ENCODE peak calls at places on chromosomes 16 and 17, in four cellular contexts. W is hepatocyte, H is ascending aorta, X is left lung. A is an unnamed sample.

GRCh38 chr16:31386157-31386984 is 6.8 kb upstream of the ITGAD start:
- DNase-seq in H (no peak), X (no peak), W (peak; percentile 34), A (no peak)

GRCh38 chr17:41777157-41777578 is 9.3 kb downstream of the JUP start:
- DNase-seq in H (no peak), X (no peak), W (no peak), A (no peak)

GRCh38 chr16:14172200-14172805 is 101.2 kb downstream of the MRTFB start:
- DNase-seq in W (peak; percentile 27), X (no peak), H (no peak), A (no peak)

GRCh38 chr16:46972971-46973456 is 460 bp downstream of the DNAJA2 start:
- DNase-seq in W (peak; percentile 63), X (peak; percentile 89), H (no peak), A (peak; percentile 26)

GRCh38 chr16:83994087-83994486 is 26.0 kb downstream of the NECAB2 start:
- DNase-seq in H (no peak), X (peak; percentile 68), W (no peak), A (no peak)

GRCh38 chr16:57299009-57299718 is 14.7 kb upstream of the PLLP start:
- DNase-seq in H (no peak), X (peak; percentile 45), W (peak; percentile 89), A (peak; percentile 80)

GRCh38 chr16:5041604-5042133 is 7.9 kb upstream of the NAGPA start:
- DNase-seq in H (no peak), X (no peak), W (peak; percentile 42), A (no peak)

GRCh38 chr17:58311429-58311894 is 17.1 kb downstream of the TSPOAP1 start:
- DNase-seq in X (no peak), H (no peak), W (no peak), A (peak; percentile 1)

GRCh38 chr17:62790554-62790953 is 17.6 kb downstream of the MARCHF10 start:
- DNase-seq in X (no peak), H (no peak), W (no peak), A (no peak)

GRCh38 chr17:63274156-63274555 is 171.9 kb downstream of the CYB561 start:
- DNase-seq in X (no peak), W (no peak), H (no peak), A (no peak)

GRCh38 chr17:42111901-42112551 is 488 bp downstream of the DHX58 start:
- DNase-seq in H (no peak), X (peak; percentile 74), W (no peak), A (peak; percentile 45)

GRCh38 chr16:83732536-83732935 is 75.2 kb upstream of the HSBP1 start:
- DNase-seq in X (no peak), W (no peak), H (no peak), A (no peak)

GRCh38 chr16:84182680-84183571 is 3.9 kb downstream of the TAF1C start:
- DNase-seq in X (no peak), H (no peak), W (no peak), A (no peak)

GRCh38 chr17:34375598-34375997 is 12.6 kb upstream of the CCL1 start:
- DNase-seq in X (no peak), H (no peak), W (no peak), A (no peak)

GRCh38 chr17:76716834-76717205 is 6.1 kb upstream of the MXRA7 start:
- DNase-seq in X (no peak), W (no peak), H (no peak), A (peak; percentile 39)

GRCh38 chr17:82247175-82247823 is 18.5 kb downstream of the SLC16A3 start:
- DNase-seq in X (peak; percentile 43), H (no peak), W (no peak), A (no peak)

DNA sequence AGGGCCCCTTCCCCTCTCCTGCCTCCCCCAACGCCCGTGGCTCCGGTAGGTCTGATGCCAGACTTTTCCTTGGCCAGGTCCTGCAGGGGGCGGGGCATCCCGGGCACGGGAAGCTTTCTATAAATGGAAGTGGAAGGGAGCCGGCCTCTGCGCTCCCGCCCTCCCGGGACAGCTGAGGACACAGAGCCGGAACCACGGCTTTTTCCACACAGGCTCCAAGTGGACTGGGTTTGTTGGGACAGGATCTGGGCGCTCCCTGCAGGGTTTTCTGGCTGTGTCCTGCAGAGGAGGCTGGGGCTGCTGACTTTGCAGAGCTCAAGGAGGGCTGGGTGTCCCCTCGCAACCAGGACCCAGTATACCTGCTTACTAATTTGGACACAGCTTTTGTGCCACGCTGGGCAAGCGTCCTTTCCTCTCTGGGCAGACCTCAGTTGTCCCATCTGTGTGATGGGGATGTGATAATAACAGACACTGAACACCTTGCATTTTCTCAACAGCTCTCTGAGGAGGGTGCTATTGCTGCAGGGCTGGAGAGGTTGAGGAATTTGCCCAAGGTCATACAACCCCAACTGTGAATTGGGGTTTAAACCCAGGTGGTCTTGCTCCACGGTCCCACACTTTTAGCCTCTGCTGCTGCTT is 1.8 kb downstream of the TNS4 start:
- DNase-seq in W (peak; percentile 87), H (peak; percentile 46), X (peak; percentile 90), A (peak; percentile 96)
- H3K4me3 ChIP-seq in W (no peak overlapping the region), H (peak overlapping the region; percentile 44), X (no peak overlapping the region), A (peak overlapping the region; percentile 31)

DNA sequence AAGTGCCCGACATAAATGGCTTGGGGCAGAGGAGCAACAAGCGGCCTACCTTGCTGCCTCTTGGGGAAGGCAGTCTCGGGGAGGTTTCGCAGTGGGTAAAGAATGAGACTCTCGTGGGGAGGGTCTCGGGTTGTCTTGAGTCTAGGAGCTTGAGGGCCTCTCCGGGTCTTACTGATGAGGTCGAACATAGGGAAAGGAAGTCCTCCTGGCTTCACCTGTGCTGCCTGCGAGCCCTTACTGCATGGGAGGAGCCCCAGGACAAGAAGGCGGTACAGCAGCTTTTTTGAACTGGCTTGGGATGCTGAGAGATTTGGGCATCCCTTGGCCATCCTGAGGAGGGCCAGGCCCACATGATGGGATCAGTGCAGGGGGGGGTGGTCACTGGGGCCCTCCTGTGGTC is 71.4 kb downstream of the SPECC1 start:
- DNase-seq in W (no peak), H (no peak), X (no peak), A (no peak)
- H3K4me1 ChIP-seq in W (no peaks in the 10 kb centered on the region), H (peaks cover 4% of the 10 kb centered on the region), X (no peaks in the 10 kb centered on the region), A (no peaks in the 10 kb centered on the region)

GRCh38 chr17:46029627-46030026 is 30.6 kb downstream of the STH start:
- DNase-seq in X (no peak), W (no peak), H (no peak), A (no peak)
- H3K36me3 ChIP-seq in X (peaks cover 91% of the 10 kb centered on the region), W (no peaks in the 10 kb centered on the region), H (peaks cover 45% of the 10 kb centered on the region), A (peaks cover 92% of the 10 kb centered on the region)

DNA sequence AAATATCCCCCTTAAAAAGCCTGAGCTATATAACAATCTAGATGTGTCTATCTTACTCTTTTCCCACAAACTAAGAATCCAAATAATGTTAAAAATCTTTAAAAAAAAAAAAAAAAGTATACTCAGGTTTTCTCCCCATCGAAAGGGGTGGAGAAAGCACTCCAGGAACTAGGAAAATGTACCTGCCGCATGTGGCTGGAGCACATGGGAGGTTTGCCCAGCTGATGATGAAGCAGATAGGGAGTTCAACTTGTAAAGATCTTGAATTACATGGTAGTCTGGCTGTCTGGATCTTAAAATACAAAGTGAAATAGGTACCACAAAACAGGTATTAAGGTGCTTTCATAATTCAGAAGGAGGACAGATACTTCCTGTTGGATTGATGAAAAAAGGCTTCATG is 8.8 kb upstream of the SLFN14 start:
- DNase-seq in H (no peak), X (no peak), W (no peak), A (no peak)
- H3K4me3 ChIP-seq in H (peak overlapping the region; percentile 80), X (no peak overlapping the region), W (no peak overlapping the region), A (peak overlapping the region; percentile 62)

GRCh38 chr17:7961436-7961835 is 29.4 kb downstream of the CNTROB start:
- DNase-seq in X (no peak), H (no peak), W (no peak), A (no peak)
- H3K4me1 ChIP-seq in X (peaks cover under 1% of the 10 kb centered on the region), H (no peaks in the 10 kb centered on the region), W (no peaks in the 10 kb centered on the region), A (no peaks in the 10 kb centered on the region)

DNA sequence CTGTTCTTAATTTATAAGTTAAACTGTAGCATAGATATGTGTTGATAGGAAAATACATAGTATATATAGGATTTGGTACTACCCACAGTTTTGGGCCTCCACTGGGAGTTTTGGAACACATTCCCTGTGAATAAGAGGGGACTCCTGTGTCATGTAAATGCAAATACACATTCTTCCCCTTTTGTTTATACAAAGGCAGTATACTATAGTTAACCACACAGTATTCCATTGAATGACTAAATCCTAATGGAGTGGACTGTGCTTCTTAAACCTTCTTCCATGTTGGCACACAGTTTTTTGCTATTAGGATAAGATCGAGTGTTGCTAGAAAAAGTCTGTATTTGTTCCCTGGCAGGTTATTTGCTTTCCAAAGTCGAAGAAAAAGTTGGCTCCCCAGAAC is 22.2 kb downstream of the TAC4 start:
- DNase-seq in X (no peak), H (no peak), W (no peak), A (no peak)
- H3K36me3 ChIP-seq in X (peaks cover 98% of the 10 kb centered on the region), H (peaks cover 65% of the 10 kb centered on the region), W (no peaks in the 10 kb centered on the region), A (peaks cover 83% of the 10 kb centered on the region)

A was measured in tibial artery.